ENCODE peak calls at places on chromosomes 4 and X, in nine cellular contexts. G is naive thymus-derived CD4-positive, alpha-beta T cell; S is testis; O is thyroid gland; A is transverse colon; N is uterus; Y is hepatocyte; Q is heart left ventricle; H is effector memory CD4-positive, alpha-beta T cell. M is an unnamed sample. For H3K4me1 and H3K36me3, the result is how much of the 10 kb centered on the place peaks cover.

GRCh38 chrX:48958635-48959094 is 1.3 kb upstream of the OTUD5 start:
- DNase-seq in S (no peak), A (peak), Y (peak), Q (peak), G (peak), O (peak), N (peak), H (no peak), M (peak)

GRCh38 chr4:21656832-21657231 is 291.7 kb downstream of the KCNIP4 start:
- DNase-seq in A (no peak), H (no peak), O (no peak), N (no peak), Y (peak), G (no peak), S (no peak), Q (no peak), M (no peak)

GRCh38 chr4:107888237-107888636 is 43.1 kb upstream of the CYP2U1 start:
- DNase-seq in Y (no peak), G (no peak), S (no peak), Q (no peak), A (no peak), H (no peak), N (no peak), O (no peak), M (no peak)

GRCh38 chrX:16855363-16856075 is 14.6 kb downstream of the RBBP7 start:
- DNase-seq in N (no peak), S (no peak), Y (no peak), G (no peak), O (peak), H (no peak), A (no peak), Q (no peak), M (no peak)

GRCh38 chrX:104334971-104335370 is 80.2 kb upstream of the ESX1 start:
- DNase-seq in N (no peak), H (no peak), Y (no peak), G (no peak), O (no peak), Q (no peak), S (no peak), A (no peak), M (no peak)

GRCh38 chr4:88697588-88698329 is at the start of gene NAP1L5:
- DNase-seq in Y (peak), G (peak), H (peak), A (peak), S (peak), Q (peak), O (peak), N (peak), M (peak)

GRCh38 chr4:145347684-145348083 is 134.0 kb upstream of the SMAD1 start:
- DNase-seq in Y (no peak), N (no peak), S (no peak), Q (no peak), H (no peak), G (no peak), O (peak), A (no peak), M (no peak)

GRCh38 chr4:89563431-89563830 is 255.8 kb upstream of the GPRIN3 start:
- DNase-seq in G (no peak), S (no peak), A (no peak), Y (no peak), H (no peak), O (no peak), N (no peak), Q (no peak), M (no peak)

GRCh38 chr4:40621592-40622512 is 7.8 kb downstream of the RBM47 start:
- DNase-seq in O (peak), H (no peak), Y (peak), G (no peak), Q (peak), N (peak), A (peak), S (peak), M (no peak)

GRCh38 chr4:26141916-26142638 is 178.7 kb upstream of the RBPJ start:
- DNase-seq in H (no peak), O (no peak), Q (peak), A (peak), S (peak), Y (peak), G (no peak), N (no peak), M (no peak)

GRCh38 chr4:121168446-121168845 is 4.3 kb upstream of the TNIP3 start:
- DNase-seq in A (no peak), N (no peak), Q (no peak), G (no peak), O (no peak), H (no peak), Y (no peak), S (no peak), M (no peak)

GRCh38 chrX:139246295-139246694 is 284.2 kb upstream of the F9 start:
- DNase-seq in Y (no peak), N (no peak), G (no peak), A (no peak), H (no peak), S (no peak), Q (no peak), O (no peak), M (no peak)

GRCh38 chrX:57977992-57978391 is 67.7 kb upstream of the ZXDA start:
- DNase-seq in N (no peak), A (no peak), H (no peak), S (no peak), Y (no peak), O (no peak), G (no peak), Q (no peak), M (no peak)

GRCh38 chrX:40818236-40818635 is 82.9 kb upstream of the MED14 start:
- DNase-seq in H (no peak), A (no peak), O (no peak), S (no peak), N (no peak), Q (no peak), Y (no peak), G (no peak), M (no peak)

GRCh38 chrX:123308663-123309062 is 124.6 kb downstream of the GRIA3 start:
- DNase-seq in O (no peak), S (no peak), N (no peak), H (no peak), Y (no peak), Q (no peak), G (no peak), A (no peak), M (no peak)

GRCh38 chr4:100169796-100170485 is 20.3 kb downstream of the DDIT4L start:
- DNase-seq in O (no peak), S (no peak), N (no peak), H (no peak), A (no peak), Q (no peak), Y (peak), G (no peak), M (no peak)

GRCh38 chr4:153471691-153472080 is 5.5 kb downstream of the TMEM131L start:
- DNase-seq in A (no peak), S (no peak), G (peak), Q (no peak), H (peak), O (no peak), Y (no peak), N (no peak), M (peak)

GRCh38 chrX:154542723-154543424 is 3.8 kb downstream of the G6PD start:
- DNase-seq in A (no peak), H (no peak), Q (no peak), S (no peak), G (no peak), Y (no peak), O (peak), N (no peak), M (no peak)

GRCh38 chr4:112145326-112145819 is at the start of gene FAM241A:
- DNase-seq in O (peak), N (peak), S (peak), Q (peak), A (peak), Y (peak), G (peak), H (peak), M (peak)

GRCh38 chr4:70958681-70959080 is 34.8 kb upstream of the DCK start:
- DNase-seq in Q (no peak), O (peak), N (no peak), G (no peak), S (no peak), Y (no peak), A (no peak), H (no peak), M (no peak)

GRCh38 chrX:1392376-1393130 is 640 bp upstream of the SLC25A6 start:
- DNase-seq in Y (peak), G (no peak), A (peak), Q (peak), S (peak), N (no peak), O (peak), H (no peak), M (no peak)

GRCh38 chr4:166228112-166228511 is 355.1 kb downstream of the TLL1 start:
- DNase-seq in N (no peak), H (no peak), O (no peak), Q (no peak), S (no peak), G (no peak), A (no peak), Y (no peak), M (no peak)

GRCh38 chrX:12162420-12162819 is 24.1 kb downstream of the FRMPD4 start:
- DNase-seq in H (no peak), S (no peak), G (no peak), Q (no peak), N (no peak), A (no peak), O (no peak), Y (no peak), M (no peak)

DNA sequence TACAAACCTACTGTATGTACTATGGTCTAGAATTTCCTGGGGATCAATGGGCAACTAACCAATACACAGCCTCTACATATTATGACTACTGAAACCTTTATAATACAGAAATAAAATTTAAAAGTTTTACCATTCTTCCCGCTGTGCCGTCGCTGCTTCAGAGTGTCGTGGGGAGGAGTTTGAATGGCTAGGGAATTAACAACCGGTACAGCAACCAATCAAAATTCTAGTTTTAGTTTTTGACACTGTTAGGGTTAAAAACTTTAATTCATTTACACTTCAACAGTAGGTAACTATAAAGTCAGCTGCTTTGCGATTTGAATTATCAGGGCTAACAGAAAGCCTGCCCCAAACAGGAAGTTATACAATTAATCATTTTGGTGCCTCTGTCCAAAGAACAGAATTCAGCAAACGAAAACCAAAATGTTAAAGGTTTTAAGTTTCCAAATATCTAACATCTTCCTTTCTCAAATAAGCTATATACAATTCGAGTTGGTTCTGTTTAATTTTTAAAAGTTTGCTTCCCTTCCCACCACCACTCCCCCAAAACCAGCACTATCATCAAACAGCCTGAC is 2.3 kb downstream of the HNRNPD start:
- DNase-seq in N (no peak), G (no peak), Y (no peak), H (no peak), S (no peak), Q (no peak), A (no peak), O (no peak), M (no peak)
- H3K4me1 ChIP-seq in N (under half), G (half or more), Y (under half), H (under half), S (under half), Q (under half), A (half or more), O (under half), M (half or more)

GRCh38 chrX:150696264-150696789 is 3.1 kb downstream of the MTMR1 start:
- DNase-seq in O (no peak), Y (no peak), S (no peak), G (no peak), N (no peak), A (no peak), H (no peak), Q (no peak), M (peak)

GRCh38 chrX:150700107-150700506 is 6.9 kb downstream of the MTMR1 start:
- DNase-seq in S (no peak), A (no peak), G (no peak), Y (no peak), O (no peak), Q (no peak), H (no peak), N (no peak), M (no peak)

GRCh38 chrX:150694738-150695410 is 1.7 kb downstream of the MTMR1 start:
- DNase-seq in H (no peak), G (peak), A (no peak), S (no peak), Q (no peak), N (no peak), O (no peak), Y (no peak), M (no peak)

GRCh38 chrX:150696836-150697235 is 3.6 kb downstream of the MTMR1 start:
- DNase-seq in Y (no peak), O (no peak), A (no peak), Q (no peak), G (no peak), N (no peak), S (no peak), H (no peak), M (no peak)

GRCh38 chrX:150697641-150698040 is 4.4 kb downstream of the MTMR1 start:
- DNase-seq in A (no peak), O (no peak), S (no peak), H (no peak), G (no peak), Y (no peak), Q (no peak), N (no peak), M (no peak)
- H3K36me3 ChIP-seq in A (under half), O (under half), S (under half), H (under half), G (under half), Y (under half), Q (under half), N (under half), M (under half)

GRCh38 chr4:176479745-176480144 is 160.0 kb downstream of the SPCS3 start:
- DNase-seq in Y (no peak), S (no peak), Q (no peak), A (no peak), G (no peak), H (no peak), O (no peak), N (no peak), M (no peak)

GRCh38 chr4:176475091-176475490 is 155.3 kb downstream of the SPCS3 start:
- DNase-seq in A (no peak), Y (no peak), S (no peak), H (no peak), N (no peak), O (no peak), G (no peak), Q (no peak), M (no peak)

GRCh38 chr4:176482972-176483371 is 163.2 kb downstream of the SPCS3 start:
- DNase-seq in S (no peak), N (no peak), O (no peak), H (no peak), A (no peak), G (no peak), Y (no peak), Q (no peak), M (no peak)

GRCh38 chr4:176478076-176478475 is 158.3 kb downstream of the SPCS3 start:
- DNase-seq in G (no peak), S (peak), Q (no peak), A (no peak), H (no peak), O (no peak), N (no peak), Y (no peak), M (no peak)
- H3K27ac ChIP-seq in G (no peak), S (no peak), Q (no peak), A (no peak), H (no peak), O (no peak), N (no peak), Y (no peak), M (no peak)

DNA sequence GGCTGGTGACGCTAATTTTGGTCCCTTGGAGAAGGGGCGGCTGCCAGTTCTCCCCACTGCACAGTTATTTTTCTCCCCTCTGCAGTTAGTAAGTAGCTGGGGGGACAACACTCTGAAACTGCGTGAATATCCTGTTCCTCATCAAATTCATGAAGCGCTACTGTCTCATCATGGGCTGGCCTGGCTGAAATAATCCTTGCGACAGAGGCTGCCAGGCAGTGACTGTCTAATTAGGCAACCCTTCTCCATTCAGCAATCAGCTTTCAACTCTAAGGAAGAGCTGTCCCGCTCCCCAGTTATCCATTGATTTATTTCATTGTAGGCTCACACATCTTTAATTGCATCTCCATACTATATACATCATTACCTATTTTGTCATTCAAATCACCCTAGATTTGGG is 8.2 kb downstream of the SH3TC1 start:
- DNase-seq in N (no peak), Y (no peak), S (no peak), H (no peak), A (no peak), O (no peak), G (no peak), Q (no peak), M (no peak)
- H3K4me1 ChIP-seq in N (under half), Y (under half), S (under half), H (under half), A (under half), O (under half), G (under half), Q (under half), M (under half)

DNA sequence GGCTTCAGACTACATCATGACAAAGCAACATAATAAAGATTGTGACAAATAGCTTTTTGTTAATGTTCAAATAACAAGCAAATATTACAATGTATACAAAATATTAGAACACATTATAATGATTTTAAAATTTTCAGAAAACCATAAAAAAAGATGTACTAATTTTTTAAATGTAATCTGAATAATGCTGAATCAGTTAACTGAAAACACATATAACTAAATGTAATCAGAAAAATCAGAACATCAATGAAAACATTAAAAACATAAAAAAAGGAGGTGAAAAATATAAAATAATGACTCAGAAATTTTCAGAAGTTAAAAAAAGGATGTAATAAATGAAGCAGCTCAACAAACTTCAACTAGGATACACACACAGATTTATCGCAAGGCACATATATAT is 53.5 kb downstream of the ZNF721 start:
- DNase-seq in Q (no peak), N (no peak), A (no peak), O (no peak), H (no peak), G (no peak), Y (no peak), S (no peak), M (no peak)
- H3K36me3 ChIP-seq in Q (under half), N (under half), A (under half), O (under half), H (under half), G (under half), Y (under half), S (under half), M (under half)

GRCh38 chr4:15667006-15667405 is 11.8 kb upstream of the FBXL5 start:
- DNase-seq in S (no peak), N (no peak), Y (no peak), Q (no peak), H (no peak), O (no peak), A (no peak), G (no peak), M (no peak)

GRCh38 chr4:15668566-15669435 is 12.8 kb upstream of the FAM200B start:
- DNase-seq in O (no peak), Y (no peak), A (no peak), H (no peak), G (no peak), N (no peak), Q (no peak), S (no peak), M (no peak)

GRCh38 chr4:15659768-15660394 is 4.7 kb upstream of the FBXL5 start:
- DNase-seq in S (no peak), A (no peak), H (no peak), Q (no peak), Y (peak), G (no peak), N (no peak), O (no peak), M (no peak)

GRCh38 chr4:15670576-15670975 is 11.1 kb upstream of the FAM200B start:
- DNase-seq in A (no peak), G (no peak), H (no peak), O (peak), S (no peak), N (no peak), Y (no peak), Q (no peak), M (no peak)

DNA sequence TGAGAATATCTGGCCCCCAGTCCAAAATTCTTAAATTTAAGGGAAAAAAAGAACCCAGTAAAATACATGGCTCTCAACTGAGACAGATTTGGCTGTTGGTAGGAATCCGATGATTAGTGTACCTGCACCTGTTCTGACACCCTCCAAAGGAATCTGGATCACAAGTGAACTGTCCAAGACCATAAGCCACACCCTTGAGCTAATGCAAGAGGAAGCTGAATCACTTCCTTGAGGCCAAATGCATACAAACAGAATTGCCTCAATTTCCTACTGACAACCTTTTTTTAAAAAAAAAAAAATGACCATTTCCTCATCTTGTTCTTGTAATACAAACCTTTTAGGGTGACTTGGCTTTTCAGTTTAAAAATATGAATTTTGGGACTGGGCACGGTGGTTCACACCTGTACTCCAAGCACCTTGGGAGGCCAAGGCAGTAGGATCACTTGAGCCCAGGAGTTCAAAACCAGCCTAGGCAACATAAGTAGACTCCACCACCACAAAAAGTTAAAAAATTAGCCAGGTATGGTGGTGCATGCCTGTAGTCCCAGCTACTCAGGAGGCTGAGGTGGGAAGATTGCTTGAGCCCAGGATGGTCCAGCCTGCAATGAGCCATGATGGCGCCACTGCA is 10.7 kb upstream of the FBXL5 start:
- DNase-seq in G (no peak), Q (no peak), A (peak), H (no peak), N (no peak), O (no peak), Y (peak), S (no peak), M (no peak)
- H3K27ac ChIP-seq in G (no peak), Q (peak), A (peak), H (no peak), N (no peak), O (no peak), Y (peak), S (no peak), M (no peak)

DNA sequence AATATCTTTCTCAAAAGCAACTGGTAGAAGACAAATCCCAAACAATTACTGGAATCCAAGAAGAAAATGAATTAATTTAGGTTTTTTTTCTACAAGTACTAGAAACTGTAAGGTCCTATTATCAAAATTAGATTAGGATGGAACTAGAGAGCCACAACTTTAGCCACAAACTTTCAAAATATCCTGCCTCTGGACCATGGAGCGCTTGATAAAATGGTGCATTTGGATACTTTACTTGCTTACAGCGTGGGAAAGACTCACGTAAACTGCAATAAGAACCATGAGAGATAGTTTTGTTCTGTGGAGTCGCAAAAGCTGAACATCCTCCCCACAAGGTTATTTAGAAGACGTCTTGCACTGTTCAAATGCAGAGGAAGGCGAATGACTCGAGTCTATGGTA is at the start of gene DCAF8L2:
- DNase-seq in N (no peak), S (peak), G (no peak), Q (no peak), Y (no peak), H (no peak), A (no peak), O (no peak), M (no peak)
- H3K4me1 ChIP-seq in N (under half), S (under half), G (under half), Q (under half), Y (under half), H (under half), A (under half), O (under half), M (under half)